ENCODE peak calls at places on chromosomes 16 and 17, in six cellular contexts. V, J, N, M, E and H are unnamed samples.

GRCh38 chr17:46108550-46109110 is 84.6 kb downstream of the KANSL1 start:
- DNase-seq in V (no peak), E (no peak), J (no peak), N (no peak), M (no peak), H (peak; percentile 65)

GRCh38 chr17:49031965-49032928 is 35.1 kb downstream of the IGF2BP1 start:
- DNase-seq in V (no peak), J (peak; percentile 81), M (peak; percentile 81), E (peak; percentile 89), N (peak; percentile 83), H (peak; percentile 95)

GRCh38 chr17:42578282-42578869 is 847 bp upstream of the PSMC3IP start:
- DNase-seq in N (peak; percentile 79), J (peak; percentile 70), E (peak; percentile 84), V (peak; percentile 72), M (peak; percentile 95), H (peak; percentile 95)

GRCh38 chr17:40321502-40322416 is 12.8 kb downstream of the RARA start:
- DNase-seq in N (no peak), E (no peak), J (no peak), M (peak; percentile 33), V (no peak), H (no peak)

GRCh38 chr17:78233678-78234077 is 2.2 kb downstream of the TMEM235 start:
- DNase-seq in N (no peak), V (no peak), M (peak; percentile 31), J (no peak), E (no peak), H (no peak)

GRCh38 chr16:67814567-67814966 is 7.9 kb downstream of the TSNAXIP1 start:
- DNase-seq in V (no peak), E (no peak), J (no peak), N (no peak), M (no peak), H (no peak)

GRCh38 chr17:43530303-43531081 is 15.6 kb downstream of the ETV4 start:
- DNase-seq in N (peak; percentile 80), V (peak; percentile 99), E (peak; percentile 94), J (peak; percentile 93), M (peak; percentile 100), H (peak; percentile 100)

GRCh38 chr16:17259751-17260270 is 210.9 kb downstream of the XYLT1 start:
- DNase-seq in V (no peak), J (peak; percentile 37), E (no peak), M (no peak), N (no peak), H (no peak)

GRCh38 chr17:40524243-40524965 is 23.0 kb upstream of the TNS4 start:
- DNase-seq in E (no peak), N (no peak), M (no peak), J (no peak), V (no peak), H (no peak)

GRCh38 chr17:81553616-81554181 is 1.5 kb upstream of the FAAP100 start:
- DNase-seq in N (no peak), E (peak; percentile 97), V (no peak), J (peak; percentile 99), M (no peak), H (no peak)

GRCh38 chr16:28013392-28013791 is 50.1 kb downstream of the GSG1L start:
- DNase-seq in V (no peak), M (no peak), N (no peak), E (no peak), J (no peak), H (no peak)

GRCh38 chr16:50266337-50267091 is at the start of gene ADCY7:
- DNase-seq in J (peak; percentile 78), N (no peak), E (peak; percentile 85), M (peak; percentile 57), V (no peak), H (peak; percentile 83)

GRCh38 chr17:31835984-31836383 is 23.1 kb downstream of the COPRS start:
- DNase-seq in V (no peak), E (no peak), J (no peak), N (no peak), M (no peak), H (no peak)
- H2BK15ac ChIP-seq in V (no peak overlapping the region), E (no peak overlapping the region), J (no peak overlapping the region), N (no peak overlapping the region), M (no peak overlapping the region), H (no peak overlapping the region)

DNA sequence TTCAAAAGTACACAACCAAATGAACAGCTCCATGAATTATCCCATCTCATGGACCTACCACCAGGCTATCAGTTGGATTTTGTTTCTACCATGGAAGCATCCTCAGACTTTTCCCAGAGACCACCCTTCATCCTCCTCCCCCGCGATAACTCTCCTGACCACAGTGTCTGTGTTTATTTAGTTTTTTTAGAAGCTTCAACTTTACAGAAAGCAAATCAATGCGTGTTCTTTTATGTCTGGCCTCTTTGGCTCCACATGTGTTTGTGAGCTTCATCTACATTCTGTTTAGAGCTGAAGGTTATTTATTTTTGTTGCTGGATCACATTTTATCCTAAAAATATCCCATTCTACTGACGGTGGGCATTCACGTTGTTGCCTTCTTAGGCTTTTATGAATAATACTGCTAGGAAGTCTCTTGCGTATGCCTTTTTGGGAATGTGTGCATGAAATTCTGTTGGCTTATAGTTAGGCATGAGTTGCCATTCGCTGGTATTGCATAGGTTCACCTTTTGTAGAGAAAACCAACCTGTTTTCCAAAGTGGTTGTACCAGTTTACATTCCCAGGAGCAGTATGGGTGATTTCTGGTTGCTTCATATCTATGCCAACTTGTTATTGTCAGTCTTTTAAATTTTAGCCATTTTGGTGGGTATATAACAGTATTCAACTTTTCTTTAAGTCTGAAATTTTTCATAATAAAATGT is 83.0 kb downstream of the CMIP start:
- DNase-seq in M (no peak), J (no peak), E (no peak), N (no peak), V (no peak), H (no peak)
- H3K23ac ChIP-seq in M (no peak overlapping the region), J (peak overlapping the region; percentile 21), E (no peak overlapping the region), N (no peak overlapping the region), V (no peak overlapping the region), H (no peak overlapping the region)

GRCh38 chr17:62732125-62732524 is 76.0 kb downstream of the MARCHF10 start:
- DNase-seq in M (peak; percentile 22), N (no peak), E (no peak), V (no peak), J (no peak), H (no peak)
- H2BK5ac ChIP-seq in M (no peak overlapping the region), N (no peak overlapping the region), E (no peak overlapping the region), V (peak overlapping the region; percentile 63), J (no peak overlapping the region), H (no peak overlapping the region)

GRCh38 chr17:34641368-34641767 is 62.0 kb downstream of the TMEM132E start:
- DNase-seq in M (no peak), J (no peak), V (no peak), N (no peak), E (no peak), H (no peak)

GRCh38 chr17:34650361-34650760 is 71.0 kb downstream of the TMEM132E start:
- DNase-seq in V (no peak), J (no peak), N (no peak), E (no peak), M (no peak), H (no peak)

GRCh38 chr17:34647511-34647910 is 68.1 kb downstream of the TMEM132E start:
- DNase-seq in V (no peak), M (no peak), E (no peak), J (no peak), N (no peak), H (peak; percentile 34)

GRCh38 chr17:34644941-34645550 is 65.7 kb downstream of the TMEM132E start:
- DNase-seq in E (no peak), N (no peak), V (no peak), J (no peak), M (no peak), H (no peak)

DNA sequence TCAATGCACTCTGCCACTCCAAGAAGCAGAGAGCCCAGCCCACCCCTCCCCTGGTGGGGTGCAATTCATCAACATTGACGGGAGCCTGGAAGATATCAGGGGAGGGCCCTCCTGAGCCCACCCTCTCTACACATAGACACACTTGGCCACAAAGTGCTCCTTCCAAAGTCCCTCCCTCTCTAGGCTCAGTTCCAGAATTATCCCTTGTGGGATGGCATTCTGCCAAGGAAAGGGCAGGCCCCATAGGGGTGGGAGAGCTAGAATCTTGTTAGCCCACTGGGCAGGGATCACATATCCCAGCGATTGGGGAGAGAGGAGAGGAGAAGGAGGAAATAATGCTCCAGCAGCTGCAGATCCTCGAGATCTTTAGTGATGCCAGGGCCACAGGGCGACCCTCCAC is 66.3 kb downstream of the TMEM132E start:
- DNase-seq in E (no peak), J (no peak), N (no peak), V (no peak), M (no peak), H (no peak)
- H2BK15ac ChIP-seq in E (no peak overlapping the region), J (no peak overlapping the region), N (no peak overlapping the region), V (no peak overlapping the region), M (no peak overlapping the region), H (no peak overlapping the region)

GRCh38 chr17:62653002-62653830 is 25.7 kb downstream of the MRC2 start:
- DNase-seq in J (peak; percentile 31), M (peak; percentile 95), V (no peak), N (peak; percentile 77), E (peak; percentile 80), H (peak; percentile 99)

GRCh38 chr17:62653831-62654829 is 26.7 kb downstream of the MRC2 start:
- DNase-seq in M (no peak), N (peak; percentile 36), E (peak; percentile 77), V (no peak), J (peak; percentile 38), H (peak; percentile 71)

GRCh38 chr17:62649570-62649969 is 22.1 kb downstream of the MRC2 start:
- DNase-seq in V (no peak), N (no peak), J (no peak), E (no peak), M (no peak), H (no peak)

GRCh38 chr17:62650587-62650986 is 23.1 kb downstream of the MRC2 start:
- DNase-seq in N (no peak), V (no peak), E (no peak), J (no peak), M (no peak), H (no peak)

GRCh38 chr17:62652251-62653001 is 25.0 kb downstream of the MRC2 start:
- DNase-seq in E (peak; percentile 89), V (no peak), J (peak; percentile 75), N (peak; percentile 35), M (no peak), H (peak; percentile 88)
- H3K23ac ChIP-seq in E (no peak overlapping the region), V (no peak overlapping the region), J (peak overlapping the region; percentile 83), N (peak overlapping the region; percentile 87), M (no peak overlapping the region), H (peak overlapping the region; percentile 81)

GRCh38 chr16:53131050-53131362 is 76.2 kb downstream of the CHD9 start:
- DNase-seq in N (no peak), J (no peak), E (no peak), M (no peak), V (no peak), H (no peak)
- H2BK5ac ChIP-seq in N (no peak overlapping the region), J (peak overlapping the region; percentile 50), E (no peak overlapping the region), M (no peak overlapping the region), V (no peak overlapping the region), H (no peak overlapping the region)

DNA sequence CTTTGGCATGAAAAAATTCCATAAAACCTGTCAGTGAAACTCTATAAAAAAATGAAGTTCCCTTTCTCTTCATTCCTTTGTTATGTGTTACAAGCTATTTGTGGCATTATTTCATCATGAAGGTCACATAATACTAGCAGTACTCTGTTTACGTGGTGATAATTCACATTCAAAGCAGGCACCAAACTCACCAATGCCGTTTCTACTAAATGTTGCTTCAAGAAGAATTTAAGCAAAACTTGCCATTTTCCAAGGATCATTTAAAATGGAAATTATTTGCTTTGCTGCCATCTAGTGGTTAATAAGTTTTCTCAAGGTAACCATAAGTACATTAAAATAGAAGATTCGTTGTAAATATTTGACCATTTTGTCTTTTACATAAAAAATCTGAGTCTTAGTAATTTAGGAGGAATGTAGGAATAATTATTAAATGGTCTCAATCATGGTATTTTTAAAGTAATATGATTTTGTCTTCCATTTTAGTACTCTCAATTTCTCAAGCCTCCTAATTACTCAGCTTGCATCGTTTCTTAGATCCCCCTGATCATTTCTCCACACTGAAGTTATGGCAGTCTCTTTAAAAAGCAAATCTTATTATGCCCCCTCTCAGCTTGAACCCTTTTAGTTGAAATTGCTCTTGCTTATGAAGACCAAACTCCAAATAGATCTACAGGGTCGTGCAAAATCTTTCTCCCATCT is 80.8 kb downstream of the OMG start:
- DNase-seq in V (no peak), J (peak; percentile 92), E (peak; percentile 64), M (no peak), N (peak; percentile 12), H (peak; percentile 43)
- H2BK15ac ChIP-seq in V (no peak overlapping the region), J (no peak overlapping the region), E (no peak overlapping the region), M (no peak overlapping the region), N (no peak overlapping the region), H (no peak overlapping the region)